ENCODE peak calls at places on chromosomes 11 and 22, in nine cellular contexts. D, V, I, B, M, F, J, L and S are unnamed samples.

GRCh38 chr22:31883989-31884388 is 60.3 kb upstream of the YWHAH start:
- DNase-seq in D (no peak), V (no peak), I (no peak), B (no peak), M (no peak), F (no peak), J (no peak), L (no peak), S (no peak)

GRCh38 chr11:79418241-79418640 is 22.6 kb downstream of the TENM4 start:
- DNase-seq in D (peak; percentile 79), V (no peak), I (no peak), B (no peak), M (no peak), F (no peak), J (no peak), L (no peak), S (no peak)

GRCh38 chr11:18706330-18707243 is 8.0 kb downstream of the TMEM86A start:
- DNase-seq in D (no peak), V (no peak), I (peak; percentile 61), B (peak; percentile 88), M (peak; percentile 31), F (peak; percentile 71), J (peak; percentile 80), L (no peak), S (peak; percentile 56)

GRCh38 chr11:2290351-2290841 is 11.3 kb downstream of the C11orf21 start:
- DNase-seq in D (no peak), V (no peak), I (peak; percentile 28), B (no peak), M (no peak), F (no peak), J (no peak), L (no peak), S (no peak)

GRCh38 chr11:60125962-60126585 is 37.6 kb downstream of the MS4A2 start:
- DNase-seq in D (peak; percentile 90), V (no peak), I (no peak), B (no peak), M (no peak), F (no peak), J (no peak), L (no peak), S (no peak)

GRCh38 chr11:64834031-64834722 is 10.3 kb downstream of the CDC42BPG start:
- DNase-seq in D (no peak), V (no peak), I (no peak), B (no peak), M (no peak), F (no peak), J (no peak), L (no peak), S (no peak)

GRCh38 chr11:36487619-36488018 is 22.5 kb downstream of the TRAF6 start:
- DNase-seq in D (no peak), V (no peak), I (no peak), B (no peak), M (no peak), F (no peak), J (no peak), L (peak; percentile 20), S (no peak)

GRCh38 chr11:77411238-77411637 is 62.7 kb downstream of the PAK1 start:
- DNase-seq in D (peak; percentile 20), V (no peak), I (no peak), B (peak; percentile 37), M (peak; percentile 5), F (peak; percentile 38), J (peak; percentile 20), L (peak; percentile 30), S (peak; percentile 27)

GRCh38 chr11:45378516-45378915 is 92.4 kb upstream of the SYT13 start:
- DNase-seq in D (no peak), V (no peak), I (no peak), B (no peak), M (no peak), F (no peak), J (no peak), L (no peak), S (no peak)

GRCh38 chr22:35149149-35149548 is 83.2 kb downstream of the ISX start:
- DNase-seq in D (no peak), V (no peak), I (no peak), B (no peak), M (no peak), F (no peak), J (no peak), L (no peak), S (no peak)

GRCh38 chr22:37546436-37547248 is 13.6 kb upstream of the CDC42EP1 start:
- DNase-seq in D (no peak), V (no peak), I (peak; percentile 87), B (peak; percentile 87), M (no peak), F (peak; percentile 32), J (peak; percentile 75), L (no peak), S (peak; percentile 60)

GRCh38 chr22:28889625-28890024 is 6.3 kb downstream of the ZNRF3 start:
- DNase-seq in D (no peak), V (no peak), I (no peak), B (no peak), M (no peak), F (no peak), J (no peak), L (no peak), S (no peak)
- H3K27ac ChIP-seq in D (no peak overlapping the region), V (no peak overlapping the region), I (no peak overlapping the region), B (no peak overlapping the region), M (no peak overlapping the region), F (no peak overlapping the region), J (no peak overlapping the region), L (no peak overlapping the region), S (no peak overlapping the region)

GRCh38 chr11:408154-409007 is 6.4 kb downstream of the SIGIRR start:
- DNase-seq in D (no peak), V (no peak), I (no peak), B (no peak), M (no peak), F (no peak), J (peak; percentile 26), L (no peak), S (no peak)

GRCh38 chr11:405976-406795 is 8.6 kb downstream of the SIGIRR start:
- DNase-seq in D (no peak), V (no peak), I (no peak), B (no peak), M (no peak), F (no peak), J (peak; percentile 34), L (no peak), S (no peak)

GRCh38 chr11:407651-408080 is 7.1 kb downstream of the SIGIRR start:
- DNase-seq in D (no peak), V (no peak), I (no peak), B (no peak), M (no peak), F (no peak), J (peak; percentile 43), L (no peak), S (no peak)

GRCh38 chr11:405323-405975 is 9.3 kb downstream of the SIGIRR start:
- DNase-seq in D (no peak), V (no peak), I (peak; percentile 64), B (no peak), M (no peak), F (no peak), J (peak; percentile 46), L (no peak), S (peak; percentile 44)

GRCh38 chr11:406796-407650 is 7.8 kb downstream of the SIGIRR start:
- DNase-seq in D (peak; percentile 81), V (no peak), I (peak; percentile 78), B (peak; percentile 96), M (peak; percentile 89), F (peak; percentile 89), J (peak; percentile 75), L (peak; percentile 93), S (peak; percentile 90)
- TF ChIP-seq CTCF in D (no peak), V (peak; percentile 46), I (no peak), B (no peak), M (no peak), F (peak; percentile 53), J (no peak), L (peak; percentile 24), S (peak; percentile 11)

DNA sequence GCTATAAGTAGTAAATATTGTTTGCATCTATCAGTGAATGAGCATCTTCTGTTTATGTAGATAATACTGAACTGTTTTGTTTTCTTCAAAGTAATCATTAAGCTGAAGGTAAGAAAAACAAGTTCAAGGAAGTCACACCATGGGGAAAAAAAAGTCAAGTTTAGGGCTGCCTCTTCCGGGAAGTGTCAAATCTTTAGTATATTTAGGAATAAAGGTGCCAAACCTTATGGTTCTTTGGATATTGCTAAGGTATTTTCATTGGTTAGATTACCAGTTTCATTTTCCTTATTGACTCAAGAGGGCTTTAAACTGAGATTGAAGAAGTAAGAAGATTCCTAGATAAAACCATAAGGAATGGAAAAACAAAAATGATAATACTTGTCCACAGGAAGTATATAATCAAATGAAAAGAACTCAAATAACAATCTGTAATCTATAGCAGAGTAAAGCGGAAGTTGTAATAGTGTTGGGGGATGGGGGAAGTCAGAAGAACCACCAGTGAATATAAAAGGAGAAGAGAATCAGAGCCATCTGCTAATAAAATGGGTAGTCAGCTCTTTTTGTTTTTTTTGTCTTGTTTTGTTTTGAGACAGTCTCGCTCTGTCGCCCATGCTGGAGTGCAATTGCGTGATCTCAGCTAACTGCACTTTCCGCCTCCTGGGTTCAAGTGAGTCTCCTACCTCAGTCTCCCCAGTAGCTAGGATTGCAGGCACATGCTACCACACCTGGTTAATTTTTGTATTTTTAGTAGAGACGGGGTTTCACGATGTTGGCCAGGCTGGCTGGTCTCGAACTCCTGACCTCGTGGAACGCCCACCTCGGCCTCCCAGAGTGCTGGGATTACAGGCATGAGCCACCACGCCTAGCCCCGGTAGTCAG is 2.3 kb downstream of the ATM start:
- DNase-seq in D (no peak), V (no peak), I (no peak), B (no peak), M (no peak), F (no peak), J (no peak), L (no peak), S (no peak)
- H3K4me3 ChIP-seq in D (no peak overlapping the region), V (peak overlapping the region; percentile 1), I (peak overlapping the region; percentile 86), B (peak overlapping the region; percentile 86), M (peak overlapping the region; percentile 91), F (no peak overlapping the region), J (no peak overlapping the region), L (peak overlapping the region; percentile 76), S (no peak overlapping the region)

DNA sequence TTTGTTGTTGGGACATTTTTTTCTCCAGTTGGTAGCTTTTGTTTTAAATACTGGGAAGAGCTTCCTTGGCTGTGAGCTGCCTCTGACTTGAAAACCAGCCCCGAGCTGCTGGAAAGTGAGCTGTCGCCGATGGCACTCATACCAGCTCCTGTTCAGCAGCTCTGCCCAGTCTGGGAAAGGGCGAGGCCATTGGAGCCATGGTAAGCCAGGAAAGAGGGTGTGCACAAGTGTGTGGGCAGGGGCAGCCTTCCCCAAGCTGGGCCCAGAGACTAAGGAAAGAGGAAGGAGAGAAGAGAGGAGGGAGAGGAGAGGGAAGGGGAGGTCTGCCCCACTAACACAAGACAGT is 3.2 kb upstream of the FLI1 start:
- DNase-seq in D (no peak), V (no peak), I (no peak), B (peak; percentile 11), M (no peak), F (no peak), J (no peak), L (no peak), S (no peak)
- H3K27ac ChIP-seq in D (no peak overlapping the region), V (peak overlapping the region; percentile 42), I (no peak overlapping the region), B (no peak overlapping the region), M (no peak overlapping the region), F (no peak overlapping the region), J (no peak overlapping the region), L (no peak overlapping the region), S (no peak overlapping the region)